ENCODE peak calls at places on chromosomes 11 and 22, in nine cellular contexts. F is endothelial cell of umbilical vein; H is GM12891; R is tibial nerve; I is NCI-H187; B is AG10803; Y is T-helper 9 cell; G is type B pancreatic cell; K is stimulated activated CD4-positive, alpha-beta T cell treated with anti-CD3 and anti-CD28 coated beads, Interleukin-1b, Interleukin-23, amount 100 ng/mL, for 48 hours. J is an unnamed sample.

GRCh38 chr11:120030411-120030810 is 107.5 kb downstream of the TRIM29 start:
- DNase-seq in I (no peak), H (no peak), K (no peak), Y (no peak), B (no peak), R (no peak), G (no peak), F (no peak), J (no peak)

GRCh38 chr11:116162541-116163230 is 610.1 kb downstream of the BUD13 start:
- DNase-seq in B (no peak), K (no peak), G (peak; percentile 61), Y (no peak), R (no peak), F (no peak), H (no peak), I (no peak), J (no peak)

GRCh38 chr22:44685384-44686056 is 16.5 kb upstream of the PRR5 start:
- DNase-seq in R (no peak), Y (peak; percentile 65), H (no peak), F (no peak), G (no peak), B (peak; percentile 84), K (peak; percentile 85), I (peak; percentile 28), J (peak; percentile 15)

GRCh38 chr22:17269224-17269606 is 50.0 kb upstream of the ADA2 start:
- DNase-seq in F (no peak), Y (no peak), K (no peak), B (no peak), I (no peak), H (no peak), G (no peak), R (no peak), J (no peak)

GRCh38 chr11:32100495-32100894 is 9.6 kb downstream of the RCN1 start:
- DNase-seq in Y (no peak), R (no peak), K (no peak), G (no peak), B (no peak), I (no peak), F (no peak), H (no peak), J (no peak)

GRCh38 chr11:60854140-60854846 is 1.5 kb downstream of the PTGDR2 start:
- DNase-seq in R (no peak), K (no peak), Y (no peak), I (no peak), B (no peak), H (no peak), G (no peak), F (no peak), J (no peak)

GRCh38 chr22:50730941-50731661 is 6.9 kb upstream of the ACR start:
- DNase-seq in B (peak; percentile 11), I (no peak), H (no peak), K (no peak), F (no peak), Y (no peak), G (peak; percentile 58), R (peak; percentile 12), J (no peak)

GRCh38 chr11:45543808-45544422 is 121.5 kb downstream of the CHST1 start:
- DNase-seq in G (no peak), H (no peak), B (no peak), F (peak; percentile 4), K (no peak), I (no peak), R (no peak), Y (no peak), J (peak; percentile 26)

GRCh38 chr22:24996420-24996952 is 44.0 kb downstream of the KIAA1671 start:
- DNase-seq in R (no peak), K (no peak), G (no peak), Y (no peak), H (no peak), F (peak; percentile 48), B (peak; percentile 11), I (no peak), J (no peak)

GRCh38 chr22:39242809-39243442 is 1.9 kb downstream of the PDGFB start:
- DNase-seq in Y (peak; percentile 31), F (no peak), K (no peak), R (no peak), B (no peak), H (no peak), G (no peak), I (no peak), J (peak; percentile 42)

GRCh38 chr11:125061237-125061636 is 1.9 kb upstream of the SLC37A2 start:
- DNase-seq in F (no peak), I (no peak), G (no peak), H (no peak), R (no peak), Y (no peak), B (no peak), K (no peak), J (no peak)

GRCh38 chr11:2574553-2575535 is 125.0 kb downstream of the KCNQ1OT1 start:
- DNase-seq in R (peak; percentile 8), K (no peak), B (no peak), H (no peak), F (no peak), G (peak; percentile 62), Y (no peak), I (no peak), J (no peak)

GRCh38 chr22:38316340-38317236 is 645 bp downstream of the CSNK1E start:
- DNase-seq in K (peak; percentile 43), Y (peak; percentile 51), R (peak; percentile 53), F (peak; percentile 70), H (peak; percentile 61), I (no peak), B (peak; percentile 68), G (no peak), J (peak; percentile 31)

GRCh38 chr11:65288706-65289536 is 25.7 kb upstream of the CDC42EP2 start:
- DNase-seq in B (peak; percentile 84), H (no peak), R (peak; percentile 58), G (no peak), I (no peak), F (no peak), K (no peak), Y (no peak), J (no peak)

GRCh38 chr11:92886243-92886905 is 83.1 kb upstream of the MTNR1B start:
- DNase-seq in H (peak; percentile 38), B (peak; percentile 42), F (peak; percentile 37), G (no peak), Y (no peak), I (peak; percentile 41), K (peak; percentile 10), R (no peak), J (peak; percentile 65)

GRCh38 chr22:42338502-42338901 is 68.0 kb upstream of the TCF20 start:
- DNase-seq in G (no peak), B (no peak), H (no peak), R (no peak), Y (no peak), F (no peak), I (no peak), K (no peak), J (no peak)

GRCh38 chr11:119691020-119691666 is 37.9 kb downstream of the NECTIN1 start:
- DNase-seq in F (no peak), K (peak; percentile 19), R (no peak), H (no peak), G (no peak), B (no peak), I (no peak), Y (no peak), J (peak; percentile 33)

GRCh38 chr11:65571940-65572339 is 398 bp upstream of the FAM89B start:
- DNase-seq in R (no peak), I (no peak), Y (no peak), G (no peak), B (no peak), K (no peak), F (peak; percentile 73), H (no peak), J (peak; percentile 51)

GRCh38 chr11:70255717-70256116 is 14.8 kb upstream of the PPFIA1 start:
- DNase-seq in Y (no peak), H (no peak), R (no peak), B (no peak), F (no peak), G (no peak), I (no peak), K (no peak), J (no peak)

GRCh38 chr11:114036156-114036811 is 23.2 kb upstream of the ZBTB16 start:
- DNase-seq in B (peak; percentile 47), R (peak; percentile 68), K (peak; percentile 43), F (peak; percentile 73), H (no peak), G (peak; percentile 78), Y (peak; percentile 33), I (no peak), J (peak; percentile 58)

J was measured in MM.1S.